ENCODE peak calls at places on chromosomes 4 and X, in four cellular contexts. G is mammary epithelial cell, D is HCT116, H is IMR-90. J is an unnamed sample.

GRCh38 chr4:100306018-100306417 is 115.8 kb upstream of the DDIT4L start:
- DNase-seq in G (peak), D (no peak), H (peak), J (no peak)

GRCh38 chrX:15971696-15972095 is 117.1 kb upstream of the AP1S2 start:
- DNase-seq in G (no peak), D (no peak), H (no peak), J (no peak)

GRCh38 chrX:132270021-132270420 is 50.8 kb upstream of the RAP2C start:
- DNase-seq in G (no peak), D (no peak), H (no peak), J (no peak)

GRCh38 chrX:118655561-118656246 is 71.7 kb upstream of the IL13RA1 start:
- DNase-seq in G (peak), D (no peak), H (peak), J (peak)

GRCh38 chrX:93591398-93591797 is 82.0 kb downstream of the NAP1L3 start:
- DNase-seq in G (no peak), D (no peak), H (no peak), J (no peak)

GRCh38 chr4:117847849-117848248 is 186.4 kb upstream of the NDST3 start:
- DNase-seq in G (no peak), D (no peak), H (no peak), J (no peak)

GRCh38 chr4:113884655-113885054 is 94.8 kb downstream of the ARSJ start:
- DNase-seq in G (no peak), D (no peak), H (no peak), J (no peak)

GRCh38 chrX:109535578-109535977 is 1.1 kb upstream of the NXT2 start:
- DNase-seq in G (no peak), D (no peak), H (no peak), J (no peak)

GRCh38 chr4:76430519-76431388 is 4.3 kb upstream of the SHROOM3 start:
- DNase-seq in G (peak), D (peak), H (peak), J (peak)

GRCh38 chrX:74438771-74439170 is 17.5 kb downstream of the SLC16A2 start:
- DNase-seq in G (no peak), D (no peak), H (no peak), J (no peak)

GRCh38 chr4:1379351-1379781 is 26.9 kb downstream of the NKX1-1 start:
- DNase-seq in G (no peak), D (no peak), H (no peak), J (no peak)

GRCh38 chr4:4323705-4324534 is 33.9 kb downstream of the ZBTB49 start:
- DNase-seq in G (no peak), D (no peak), H (peak), J (peak)

GRCh38 chr4:169345207-169345788 is 74.5 kb upstream of the SH3RF1 start:
- DNase-seq in G (peak), D (peak), H (peak), J (peak)

GRCh38 chr4:42713371-42713770 is 56.5 kb upstream of the ATP8A1 start:
- DNase-seq in G (no peak), D (no peak), H (no peak), J (no peak)

GRCh38 chr4:6779667-6780565 is 2.6 kb upstream of the KIAA0232 start:
- DNase-seq in G (no peak), D (no peak), H (peak), J (no peak)

GRCh38 chrX:129983575-129984131 is 1.2 kb downstream of the BCORL1 start:
- DNase-seq in G (no peak), D (no peak), H (no peak), J (no peak)

GRCh38 chr4:17866790-17867189 is 56.0 kb downstream of the NCAPG start:
- DNase-seq in G (no peak), D (no peak), H (no peak), J (no peak)

GRCh38 chr4:663438-664428 is 10.3 kb downstream of the ATP5ME start:
- DNase-seq in G (no peak), D (no peak), H (no peak), J (no peak)

GRCh38 chrX:132023896-132024386 is 839 bp downstream of the STK26 start:
- DNase-seq in G (peak), D (no peak), H (no peak), J (no peak)

GRCh38 chr4:150978738-150979575 is 36.1 kb downstream of the LRBA start:
- DNase-seq in G (no peak), D (no peak), H (no peak), J (no peak)

GRCh38 chr4:48698029-48698901 is 81.8 kb downstream of the FRYL start:
- DNase-seq in G (peak), D (peak), H (peak), J (peak)

GRCh38 chrX:35786271-35786670 is 11.9 kb upstream of the MAGEB16 start:
- DNase-seq in G (no peak), D (no peak), H (no peak), J (no peak)

GRCh38 chr4:5524900-5525299 is 183.5 kb downstream of the EVC2 start:
- DNase-seq in G (peak), D (no peak), H (peak), J (peak)

GRCh38 chrX:462853-463252 is 76.1 kb upstream of the PPP2R3B start:
- DNase-seq in G (no peak), D (no peak), H (no peak), J (no peak)

GRCh38 chr4:8915201-8916200 is 43.9 kb upstream of the HMX1 start:
- DNase-seq in G (no peak), D (no peak), H (no peak), J (no peak)

GRCh38 chrX:727738-728621 is 97.4 kb downstream of the SHOX start:
- DNase-seq in G (no peak), D (peak), H (no peak), J (no peak)

GRCh38 chr4:140308366-140309123 is 64.9 kb upstream of the SCOC start:
- DNase-seq in G (peak), D (no peak), H (peak), J (peak)

GRCh38 chrX:140709421-140709846 is at the start of gene LINC00632:
- DNase-seq in G (no peak), D (no peak), H (no peak), J (no peak)

GRCh38 chr4:148068065-148068911 is 336.4 kb downstream of the ARHGAP10 start:
- DNase-seq in G (no peak), D (no peak), H (no peak), J (no peak)

GRCh38 chr4:27308379-27308778 is 447.7 kb downstream of the STIM2 start:
- DNase-seq in G (no peak), D (no peak), H (no peak), J (no peak)

GRCh38 chrX:154486396-154487207 is at the start of gene UBL4A:
- DNase-seq in G (peak), D (peak), H (peak), J (no peak)

GRCh38 chrX:122816288-122816687 is 367.8 kb upstream of the GRIA3 start:
- DNase-seq in G (no peak), D (no peak), H (no peak), J (no peak)

J was measured in brain microvascular endothelial cell.